ENCODE peak calls at places on chromosomes 11 and 22, in four cellular contexts. Q, D, R and Y are unnamed samples. For H3K4me1, the result is how much of the 10 kb centered on the place peaks cover.

GRCh38 chr11:15748673-15749190 is 607.6 kb downstream of the SOX6 start:
- DNase-seq in Q (no peak), D (no peak), R (no peak), Y (no peak)

GRCh38 chr11:114279778-114280532 is 16.2 kb upstream of the NNMT start:
- DNase-seq in D (no peak), R (no peak), Q (no peak), Y (no peak)

GRCh38 chr11:31820438-31820818 is 9.3 kb upstream of the PAX6 start:
- DNase-seq in R (no peak), D (no peak), Q (no peak), Y (no peak)

GRCh38 chr11:16080688-16081388 is 275.5 kb downstream of the SOX6 start:
- DNase-seq in D (no peak), Q (no peak), R (no peak), Y (no peak)

GRCh38 chr11:14218728-14219127 is 140.3 kb downstream of the RRAS2 start:
- DNase-seq in R (no peak), Q (no peak), D (no peak), Y (no peak)

GRCh38 chr22:31337178-31337577 is 9.0 kb downstream of the PATZ1 start:
- DNase-seq in D (peak), R (peak), Q (no peak), Y (no peak)

GRCh38 chr11:115920841-115921480 is 416.7 kb upstream of the CADM1 start:
- DNase-seq in D (no peak), R (no peak), Q (no peak), Y (no peak)

GRCh38 chr11:16603890-16604783 is 134.3 kb upstream of the C11orf58 start:
- DNase-seq in D (peak), R (no peak), Q (peak), Y (peak)

GRCh38 chr11:66603072-66603471 is 10.1 kb downstream of the CCS start:
- DNase-seq in D (no peak), R (no peak), Q (no peak), Y (no peak)

GRCh38 chr11:118078972-118079411 is 2.1 kb downstream of the TMPRSS4 start:
- DNase-seq in D (no peak), Q (no peak), R (no peak), Y (no peak)

GRCh38 chr22:44920183-44920582 is 89.6 kb downstream of the PHF21B start:
- DNase-seq in D (no peak), R (no peak), Q (no peak), Y (no peak)

GRCh38 chr11:1231396-1232327 is 8.8 kb downstream of the MUC5B start:
- DNase-seq in D (no peak), Q (no peak), R (no peak), Y (no peak)

GRCh38 chr11:121426476-121427454 is 25.3 kb upstream of the SORL1 start:
- DNase-seq in D (peak), Q (peak), R (peak), Y (peak)

GRCh38 chr22:44409211-44409648 is 88.8 kb downstream of the RTL6 start:
- DNase-seq in R (no peak), D (no peak), Q (no peak), Y (no peak)

GRCh38 chr11:126114486-126115252 is 52.0 kb upstream of the CDON start:
- DNase-seq in R (no peak), D (no peak), Q (no peak), Y (no peak)

GRCh38 chr22:31085493-31085824 is 4.3 kb downstream of the SMTN start:
- DNase-seq in R (no peak), D (peak), Q (no peak), Y (peak)

GRCh38 chr11:15849265-15849664 is 507.1 kb downstream of the SOX6 start:
- DNase-seq in D (peak), Q (peak), R (no peak), Y (no peak)

GRCh38 chr11:8685306-8685705 is 2.7 kb downstream of the RPL27A start:
- DNase-seq in Q (no peak), R (no peak), D (no peak), Y (no peak)

GRCh38 chr11:112795896-112796686 is 165.1 kb upstream of the NCAM1 start:
- DNase-seq in Q (no peak), R (no peak), D (peak), Y (no peak)

GRCh38 chr11:102306048-102306575 is 11.2 kb upstream of the BIRC3 start:
- DNase-seq in Q (no peak), D (peak), R (peak), Y (peak)

GRCh38 chr22:17217179-17217578 is 2.1 kb downstream of the ADA2 start:
- DNase-seq in Q (no peak), R (peak), D (no peak), Y (no peak)

GRCh38 chr11:2201542-2201941 is 29.9 kb upstream of the TH start:
- DNase-seq in R (no peak), D (no peak), Q (no peak), Y (no peak)

GRCh38 chr11:12693485-12694181 is 19.4 kb downstream of the TEAD1 start:
- DNase-seq in D (peak), Q (no peak), R (no peak), Y (peak)

GRCh38 chr11:120324932-120325810 is at the start of gene TLCD5:
- DNase-seq in R (peak), Q (peak), D (peak), Y (peak)

GRCh38 chr11:76577199-76577920 is 93.2 kb downstream of the LRRC32 start:
- DNase-seq in R (no peak), D (peak), Q (peak), Y (no peak)

GRCh38 chr11:104573431-104573830 is 324.8 kb downstream of the CASP12 start:
- DNase-seq in Q (no peak), R (no peak), D (no peak), Y (no peak)

GRCh38 chr22:42365337-42365865 is 66.8 kb downstream of the NFAM1 start:
- DNase-seq in Q (peak), R (no peak), D (peak), Y (peak)

GRCh38 chr11:10382518-10382917 is 72.5 kb upstream of the AMPD3 start:
- DNase-seq in Q (no peak), R (peak), D (no peak), Y (no peak)

GRCh38 chr11:6737872-6738466 is 33.8 kb downstream of the OR2AG2 start:
- DNase-seq in Q (peak), R (peak), D (peak), Y (peak)

GRCh38 chr22:19809741-19810140 is 44.9 kb downstream of the GNB1L start:
- DNase-seq in Q (no peak), R (no peak), D (no peak), Y (no peak)

GRCh38 chr11:102457056-102457677 is 4.6 kb upstream of the TMEM123 start:
- DNase-seq in R (no peak), Q (no peak), D (no peak), Y (no peak)

GRCh38 chr11:129312741-129313587 is 62.7 kb upstream of the BARX2 start:
- DNase-seq in R (no peak), Q (peak), D (no peak), Y (no peak)
- H3K4me3 ChIP-seq in R (no peak), Q (no peak), D (no peak), Y (no peak)

GRCh38 chr22:37426532-37427127 is 649 bp downstream of the ELFN2 start:
- DNase-seq in D (no peak), R (no peak), Q (no peak), Y (no peak)

GRCh38 chr22:37427128-37427710 is at the start of gene ELFN2:
- DNase-seq in D (peak), Q (peak), R (no peak), Y (no peak)

GRCh38 chr22:37430941-37431340 is 3.7 kb upstream of the ELFN2 start:
- DNase-seq in D (no peak), R (no peak), Q (no peak), Y (no peak)

GRCh38 chr22:37427711-37428635 is 694 bp upstream of the ELFN2 start:
- DNase-seq in D (no peak), R (no peak), Q (no peak), Y (no peak)

GRCh38 chr22:37428649-37429586 is 1.6 kb upstream of the ELFN2 start:
- DNase-seq in R (peak), D (peak), Q (peak), Y (peak)
- H3K4me1 ChIP-seq in R (under half), D (under half), Q (under half), Y (under half)

GRCh38 chr11:48090174-48090573 is 109.8 kb downstream of the PTPRJ start:
- DNase-seq in D (no peak), R (no peak), Q (no peak), Y (no peak)
- H3K27ac ChIP-seq in D (no peak), R (no peak), Q (no peak), Y (no peak)

GRCh38 chr11:61724437-61724836 is 28.0 kb upstream of the MYRF start:
- DNase-seq in Q (no peak), D (no peak), R (no peak), Y (no peak)

GRCh38 chr11:61726775-61727174 is 25.7 kb upstream of the MYRF start:
- DNase-seq in Q (no peak), D (no peak), R (no peak), Y (no peak)

GRCh38 chr11:61727401-61727811 is 25.0 kb upstream of the MYRF start:
- DNase-seq in Q (no peak), D (no peak), R (no peak), Y (no peak)

GRCh38 chr11:61728066-61728939 is 24.1 kb upstream of the MYRF start:
- DNase-seq in R (no peak), Q (no peak), D (no peak), Y (no peak)

GRCh38 chr11:61725632-61726280 is 26.7 kb upstream of the MYRF start:
- DNase-seq in D (no peak), Q (no peak), R (no peak), Y (peak)
- H3K4me3 ChIP-seq in D (no peak), Q (no peak), R (no peak), Y (no peak)

GRCh38 chr22:38503021-38503420 is 3.1 kb downstream of the DDX17 start:
- DNase-seq in Q (no peak), D (no peak), R (no peak), Y (no peak)
- H3K4me1 ChIP-seq in Q (under half), D (under half), R (under half), Y (under half)

GRCh38 chr11:128516886-128517285 is 70.5 kb downstream of the ETS1 start:
- DNase-seq in D (no peak), Q (no peak), R (peak), Y (no peak)
- H3K27ac ChIP-seq in D (no peak), Q (no peak), R (peak), Y (peak)

GRCh38 chr22:46288846-46289243 is 7.8 kb upstream of the GTSE1 start:
- DNase-seq in D (no peak), R (no peak), Q (no peak), Y (no peak)
- H3K4me3 ChIP-seq in D (no peak), R (no peak), Q (no peak), Y (no peak)

GRCh38 chr22:49699928-49700498 is 127.7 kb downstream of the BRD1 start:
- DNase-seq in Q (no peak), D (no peak), R (no peak), Y (no peak)

GRCh38 chr22:49701380-49702067 is 126.1 kb downstream of the BRD1 start:
- DNase-seq in Q (no peak), R (peak), D (no peak), Y (no peak)

GRCh38 chr22:49702068-49702397 is 125.6 kb downstream of the BRD1 start:
- DNase-seq in Q (no peak), D (no peak), R (no peak), Y (no peak)

GRCh38 chr22:49697047-49697446 is 130.6 kb downstream of the BRD1 start:
- DNase-seq in Q (no peak), D (no peak), R (no peak), Y (no peak)

DNA sequence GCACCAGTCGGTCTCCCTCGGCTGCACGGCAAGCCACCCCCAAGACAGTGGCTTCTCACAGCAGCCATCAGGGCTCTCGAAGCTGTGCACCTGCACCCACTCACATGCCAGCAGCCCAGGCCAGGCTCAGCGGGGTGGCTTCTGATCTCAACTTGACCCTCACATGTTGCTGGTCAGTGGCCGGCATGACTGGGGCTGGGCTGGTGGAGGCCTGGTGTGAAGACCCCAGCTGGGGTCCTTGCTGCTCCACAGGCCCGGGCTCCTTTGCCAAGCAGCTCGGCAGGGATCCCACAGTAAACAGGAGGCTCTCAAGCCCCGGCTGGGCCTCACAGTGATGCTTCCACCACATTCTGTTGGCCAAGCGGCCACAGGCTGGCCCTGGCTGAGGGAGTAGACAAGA is 128.2 kb downstream of the BRD1 start:
- DNase-seq in Q (no peak), R (no peak), D (no peak), Y (no peak)
- H3K4me1 ChIP-seq in Q (under half), R (under half), D (under half), Y (under half)